ENCODE peak calls at places on chromosomes 2 and 18, in four cellular contexts. One of them, this sample, is unnamed.

GRCh38 chr2:47518497-47519146 is 115.7 kb downstream of the MSH2 start:
- DNase-seq in K562: no peak
- DNase-seq in GM12878: no peak
- DNase-seq in HepG2: no peak
- DNase-seq in this sample: no peak

GRCh38 chr2:45275235-45275805 is 266.1 kb upstream of the SIX2 start:
- DNase-seq in HepG2: peak
- DNase-seq in K562: no peak
- DNase-seq in GM12878: no peak
- DNase-seq in this sample: no peak

GRCh38 chr2:43033466-43034241 is 192.8 kb downstream of the ZFP36L2 start:
- DNase-seq in HepG2: no peak
- DNase-seq in GM12878: no peak
- DNase-seq in K562: no peak
- DNase-seq in this sample: no peak

GRCh38 chr2:44772670-44773378 is 168.7 kb upstream of the SIX3 start:
- DNase-seq in K562: no peak
- DNase-seq in GM12878: no peak
- DNase-seq in HepG2: no peak
- DNase-seq in this sample: no peak

GRCh38 chr18:72768681-72769229 is 99.0 kb downstream of the NETO1 start:
- DNase-seq in GM12878: no peak
- DNase-seq in K562: no peak
- DNase-seq in HepG2: no peak
- DNase-seq in this sample: peak

GRCh38 chr2:23690421-23691105 is 236.4 kb downstream of the ATAD2B start:
- DNase-seq in GM12878: no peak
- DNase-seq in K562: peak
- DNase-seq in HepG2: no peak
- DNase-seq in this sample: no peak

GRCh38 chr2:2812648-2813047 is 481.6 kb upstream of the MYT1L start:
- DNase-seq in K562: no peak
- DNase-seq in GM12878: no peak
- DNase-seq in HepG2: no peak
- DNase-seq in this sample: no peak

GRCh38 chr2:74440005-74440377 is 1.7 kb downstream of the RTKN start:
- DNase-seq in HepG2: peak
- DNase-seq in GM12878: no peak
- DNase-seq in K562: no peak
- DNase-seq in this sample: peak

GRCh38 chr2:136101042-136101441 is 16.9 kb downstream of the CXCR4 start:
- DNase-seq in GM12878: no peak
- DNase-seq in K562: no peak
- DNase-seq in HepG2: no peak
- DNase-seq in this sample: no peak

GRCh38 chr2:178256382-178257053 is 62.2 kb downstream of the OSBPL6 start:
- DNase-seq in HepG2: no peak
- DNase-seq in GM12878: no peak
- DNase-seq in K562: no peak
- DNase-seq in this sample: peak
- H3K4me2 ChIP-seq in HepG2: no peak
- H3K4me2 ChIP-seq in GM12878: no peak
- H3K4me2 ChIP-seq in K562: no peak
- H3K4me2 ChIP-seq in this sample: peak

DNA sequence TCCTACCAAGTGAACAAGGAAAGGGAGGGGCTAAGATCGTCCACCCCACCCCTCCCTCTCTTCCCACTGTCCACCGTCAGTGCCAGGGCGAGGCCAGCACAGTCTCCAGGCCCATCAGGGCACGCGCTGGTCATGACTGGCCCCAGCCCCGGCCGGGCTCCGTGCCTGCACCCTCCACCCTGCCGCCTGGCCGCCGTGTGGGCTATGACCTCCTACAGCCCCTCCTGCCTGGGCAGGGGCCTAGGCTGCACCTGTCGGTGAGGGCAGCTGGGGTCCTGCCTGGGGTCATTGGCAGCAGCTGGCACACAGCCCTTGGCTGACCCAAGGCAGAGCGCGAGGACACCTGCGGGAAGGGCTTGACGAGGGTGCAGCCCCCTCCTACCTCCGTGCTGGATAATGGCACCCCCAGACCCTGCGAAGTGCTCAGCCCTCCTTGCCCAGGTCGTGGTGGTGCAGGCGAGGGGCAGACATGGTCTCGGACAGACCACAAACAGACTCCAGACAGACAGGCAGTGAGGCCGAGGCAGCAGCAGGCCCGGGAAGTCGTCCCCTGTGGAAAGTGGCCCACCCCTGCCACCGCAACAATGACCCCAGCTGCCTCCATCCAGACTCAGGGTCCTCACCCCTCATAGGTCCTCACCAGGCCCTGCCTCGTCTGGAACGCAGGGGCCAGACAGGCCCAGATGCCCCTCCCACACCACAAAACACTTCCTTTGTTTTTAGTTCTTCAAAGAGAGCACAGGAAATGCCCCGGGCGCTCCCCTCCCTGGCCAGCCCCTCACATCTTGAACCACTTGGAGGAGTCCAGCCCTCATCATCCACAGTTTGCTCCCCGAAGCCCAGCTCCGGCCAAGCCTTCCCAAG is 43.1 kb upstream of the GPC1 start:
- DNase-seq in K562: no peak
- DNase-seq in HepG2: no peak
- DNase-seq in GM12878: no peak
- DNase-seq in this sample: no peak
- TF ChIP-seq JUNB in K562: no peak
- TF ChIP-seq JUNB in HepG2: no peak
- TF ChIP-seq JUNB in GM12878: no peak
- TF ChIP-seq JUNB in this sample: no peak

DNA sequence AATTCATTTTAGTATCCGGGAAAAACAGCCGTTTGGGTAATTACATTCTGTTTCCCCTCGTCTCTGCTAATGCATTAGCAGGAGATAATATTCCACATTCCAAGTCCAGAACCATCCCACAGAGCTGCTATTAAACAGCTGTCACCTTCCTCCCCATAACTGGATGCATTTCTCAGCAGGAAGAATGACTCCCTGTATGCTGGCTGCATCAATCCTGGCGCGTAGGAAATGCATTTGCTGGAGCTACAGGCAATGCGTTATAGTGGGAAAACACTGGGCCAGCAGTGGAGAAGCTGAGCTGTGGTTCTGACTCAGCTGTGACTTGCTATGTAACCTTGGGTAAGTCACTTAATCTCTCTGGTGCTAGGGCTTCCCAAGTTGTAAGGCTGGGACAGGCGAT is 246.0 kb downstream of the CLIP4 start:
- DNase-seq in GM12878: no peak
- DNase-seq in K562: no peak
- DNase-seq in HepG2: no peak
- DNase-seq in this sample: no peak
- TF ChIP-seq CREB1 in GM12878: no peak
- TF ChIP-seq CREB1 in K562: no peak
- TF ChIP-seq CREB1 in HepG2: no peak
- TF ChIP-seq CREB1 in this sample: no peak

DNA sequence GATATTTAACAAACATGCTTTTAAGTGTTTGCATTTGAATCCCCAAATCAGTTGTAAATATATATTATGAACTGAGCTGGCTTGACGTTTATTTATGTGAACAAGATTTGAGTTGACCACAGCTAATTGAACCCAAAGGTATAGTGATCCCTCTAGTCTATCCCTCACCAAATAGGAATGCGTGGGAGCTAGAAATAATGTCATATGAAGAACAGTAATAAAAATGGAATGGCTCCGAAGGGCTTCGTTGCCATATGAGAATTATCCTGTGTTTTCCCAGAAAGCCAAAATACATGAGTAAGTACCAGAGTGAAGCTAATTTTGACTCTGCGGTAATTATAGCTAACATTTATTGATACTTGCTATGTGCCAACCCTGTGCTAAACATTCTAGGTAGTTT is 142.7 kb downstream of the ADCYAP1 start:
- DNase-seq in K562: no peak
- DNase-seq in HepG2: no peak
- DNase-seq in GM12878: no peak
- DNase-seq in this sample: no peak
- H3K4me2 ChIP-seq in K562: no peak
- H3K4me2 ChIP-seq in HepG2: no peak
- H3K4me2 ChIP-seq in GM12878: no peak
- H3K4me2 ChIP-seq in this sample: no peak

DNA sequence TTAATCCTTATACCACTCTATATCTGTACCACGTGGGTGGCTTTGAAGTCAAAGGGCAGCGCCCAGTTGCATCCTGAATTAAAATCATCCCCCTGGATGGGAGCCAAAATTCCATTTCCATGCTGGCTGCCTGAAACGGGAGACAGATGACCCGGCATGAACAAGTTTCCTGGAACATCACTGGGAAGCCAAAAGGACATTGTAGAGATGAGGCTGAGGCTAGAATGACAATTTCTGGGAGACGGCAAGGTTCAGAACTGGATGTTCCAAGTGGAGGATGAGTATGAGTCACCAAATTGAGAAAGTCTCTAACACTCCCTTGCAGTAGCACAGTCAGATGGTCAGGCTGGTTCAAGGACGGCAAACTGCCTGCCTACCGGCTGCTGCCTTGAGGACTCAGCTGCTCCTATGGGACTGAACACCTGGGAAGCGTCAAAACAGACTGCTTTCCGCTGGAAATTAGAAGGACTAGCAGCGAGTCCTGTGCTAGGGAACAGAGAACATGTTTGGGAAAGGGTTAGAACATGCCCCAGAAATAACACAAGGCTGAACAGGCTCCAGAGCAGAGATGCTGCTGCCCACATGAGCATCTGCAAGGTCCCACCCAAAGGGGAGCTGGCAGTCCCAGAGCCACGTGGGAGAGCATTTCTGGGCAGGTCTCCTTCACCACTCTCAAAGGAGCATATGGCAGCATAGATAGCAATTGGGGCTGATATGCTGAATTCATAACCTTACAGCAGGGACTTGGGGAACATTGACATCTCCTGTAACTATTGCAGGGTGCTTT is 32.0 kb downstream of the YPEL5 start:
- DNase-seq in K562: peak
- DNase-seq in GM12878: no peak
- DNase-seq in HepG2: no peak
- DNase-seq in this sample: no peak
- TF ChIP-seq JUNB in K562: no peak
- TF ChIP-seq JUNB in GM12878: no peak
- TF ChIP-seq JUNB in HepG2: no peak
- TF ChIP-seq JUNB in this sample: no peak

GRCh38 chr2:38556007-38556801 is 46.5 kb downstream of the HNRNPLL start:
- DNase-seq in K562: no peak
- DNase-seq in GM12878: no peak
- DNase-seq in HepG2: no peak
- DNase-seq in this sample: no peak
- TF ChIP-seq CREB1 in K562: no peak
- TF ChIP-seq CREB1 in GM12878: no peak
- TF ChIP-seq CREB1 in HepG2: no peak
- TF ChIP-seq CREB1 in this sample: no peak

DNA sequence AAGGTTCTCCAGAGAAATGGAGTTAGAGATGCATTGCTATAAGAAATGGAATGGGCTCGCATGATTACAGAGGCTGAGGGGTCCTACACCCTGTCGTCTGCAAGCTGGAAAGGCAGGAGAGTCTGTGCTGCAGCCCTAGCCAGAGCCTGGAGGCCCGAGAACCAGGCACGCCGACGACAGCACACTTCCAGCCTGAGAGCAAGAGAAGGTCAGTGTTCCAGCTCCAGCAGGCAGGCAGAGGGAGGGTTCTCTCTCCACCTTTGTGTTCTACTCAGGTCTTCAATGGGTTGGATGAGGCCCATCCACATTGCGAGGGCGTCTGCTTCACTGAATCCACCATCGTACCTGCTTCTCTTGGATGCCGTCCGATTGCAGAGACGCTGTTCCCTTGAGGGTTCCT is 177.6 kb upstream of the HDAC4 start:
- DNase-seq in K562: no peak
- DNase-seq in HepG2: no peak
- DNase-seq in GM12878: no peak
- DNase-seq in this sample: no peak
- H3K4me2 ChIP-seq in K562: no peak
- H3K4me2 ChIP-seq in HepG2: peak
- H3K4me2 ChIP-seq in GM12878: no peak
- H3K4me2 ChIP-seq in this sample: no peak

GRCh38 chr2:191917967-191918651 is 71.2 kb upstream of the CAVIN2 start:
- DNase-seq in K562: no peak
- DNase-seq in HepG2: no peak
- DNase-seq in GM12878: no peak
- DNase-seq in this sample: no peak

GRCh38 chr2:191915750-191916149 is 68.9 kb upstream of the CAVIN2 start:
- DNase-seq in GM12878: no peak
- DNase-seq in HepG2: no peak
- DNase-seq in K562: no peak
- DNase-seq in this sample: no peak

GRCh38 chr2:191916826-191917225 is 69.9 kb upstream of the CAVIN2 start:
- DNase-seq in K562: no peak
- DNase-seq in GM12878: no peak
- DNase-seq in HepG2: no peak
- DNase-seq in this sample: no peak

GRCh38 chr2:191920502-191920901 is 73.6 kb upstream of the CAVIN2 start:
- DNase-seq in K562: no peak
- DNase-seq in GM12878: no peak
- DNase-seq in HepG2: no peak
- DNase-seq in this sample: no peak

GRCh38 chr2:191917430-191917881 is 70.6 kb upstream of the CAVIN2 start:
- DNase-seq in HepG2: peak
- DNase-seq in K562: no peak
- DNase-seq in GM12878: no peak
- DNase-seq in this sample: no peak
- TF ChIP-seq JUNB in HepG2: no peak
- TF ChIP-seq JUNB in K562: no peak
- TF ChIP-seq JUNB in GM12878: no peak
- TF ChIP-seq JUNB in this sample: no peak

DNA sequence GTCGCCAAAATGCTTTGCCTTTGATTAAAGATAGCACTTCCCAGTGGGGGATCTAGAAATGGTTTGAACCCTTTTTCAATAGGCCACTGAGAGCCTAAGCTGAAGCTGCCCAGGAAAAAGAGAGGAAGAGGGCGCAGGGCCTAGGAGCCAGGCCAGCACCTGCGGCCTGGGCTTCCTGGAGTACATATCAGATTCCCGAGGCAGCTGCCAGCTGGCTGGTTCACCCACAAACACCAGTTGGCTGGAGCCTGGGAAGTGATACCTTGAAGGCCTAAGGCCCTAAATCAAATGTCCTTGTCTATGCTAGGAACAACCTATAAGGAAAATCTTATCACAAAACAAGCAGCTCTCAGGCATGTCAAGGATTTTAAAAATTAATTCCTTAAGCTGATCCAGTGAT is 37.1 kb downstream of the ANKRD44 start:
- DNase-seq in HepG2: no peak
- DNase-seq in GM12878: no peak
- DNase-seq in K562: no peak
- DNase-seq in this sample: no peak
- TF ChIP-seq CREB1 in HepG2: no peak
- TF ChIP-seq CREB1 in GM12878: no peak
- TF ChIP-seq CREB1 in K562: no peak
- TF ChIP-seq CREB1 in this sample: no peak

GRCh38 chr2:173288561-173288960 is 66.1 kb upstream of the CDCA7 start:
- DNase-seq in HepG2: no peak
- DNase-seq in GM12878: no peak
- DNase-seq in K562: no peak
- DNase-seq in this sample: no peak
- H3K4me2 ChIP-seq in HepG2: no peak
- H3K4me2 ChIP-seq in GM12878: no peak
- H3K4me2 ChIP-seq in K562: no peak
- H3K4me2 ChIP-seq in this sample: no peak